ENCODE peak calls at places on chromosomes 16 and 17, in seven cellular contexts. One of them, this sample, is unnamed.

GRCh38 chr17:47868134-47868533 is 17.2 kb upstream of the SP6 start:
- DNase-seq in stimulated activated naive B cell treated with anti-CD40 and anti-IgM and Interleukin-4, amounts not matched to agents 10 μg/mL and 1 μg/mL and 100 μg/mL, for 72 hours: no peak
- DNase-seq in heart left ventricle: no peak
- DNase-seq in AG09309: no peak
- DNase-seq in activated CD4-positive, alpha-beta T cell treated with anti-CD3 and anti-CD28 coated beads for 48 hours: no peak
- DNase-seq in HFF-Myc: no peak
- DNase-seq in AG20443: no peak
- DNase-seq in this sample: no peak

GRCh38 chr16:23432176-23433128 is 20.5 kb downstream of the COG7 start:
- DNase-seq in stimulated activated naive B cell treated with anti-CD40 and anti-IgM and Interleukin-4, amounts not matched to agents 10 μg/mL and 1 μg/mL and 100 μg/mL, for 72 hours: no peak
- DNase-seq in heart left ventricle: no peak
- DNase-seq in AG09309: no peak
- DNase-seq in activated CD4-positive, alpha-beta T cell treated with anti-CD3 and anti-CD28 coated beads for 48 hours: no peak
- DNase-seq in HFF-Myc: no peak
- DNase-seq in AG20443: no peak
- DNase-seq in this sample: no peak

GRCh38 chr16:30565526-30565925 is 6.0 kb downstream of the ZNF688 start:
- DNase-seq in stimulated activated naive B cell treated with anti-CD40 and anti-IgM and Interleukin-4, amounts not matched to agents 10 μg/mL and 1 μg/mL and 100 μg/mL, for 72 hours: no peak
- DNase-seq in heart left ventricle: no peak
- DNase-seq in AG09309: no peak
- DNase-seq in activated CD4-positive, alpha-beta T cell treated with anti-CD3 and anti-CD28 coated beads for 48 hours: no peak
- DNase-seq in HFF-Myc: no peak
- DNase-seq in AG20443: no peak
- DNase-seq in this sample: no peak

GRCh38 chr16:55271945-55272513 is 52.0 kb upstream of the IRX6 start:
- DNase-seq in stimulated activated naive B cell treated with anti-CD40 and anti-IgM and Interleukin-4, amounts not matched to agents 10 μg/mL and 1 μg/mL and 100 μg/mL, for 72 hours: no peak
- DNase-seq in heart left ventricle: peak; percentile 23
- DNase-seq in AG09309: no peak
- DNase-seq in activated CD4-positive, alpha-beta T cell treated with anti-CD3 and anti-CD28 coated beads for 48 hours: no peak
- DNase-seq in HFF-Myc: no peak
- DNase-seq in AG20443: no peak
- DNase-seq in this sample: no peak

GRCh38 chr17:41687828-41688640 is 651 bp upstream of the EIF1 start:
- DNase-seq in stimulated activated naive B cell treated with anti-CD40 and anti-IgM and Interleukin-4, amounts not matched to agents 10 μg/mL and 1 μg/mL and 100 μg/mL, for 72 hours: no peak
- DNase-seq in heart left ventricle: peak; percentile 49
- DNase-seq in AG09309: no peak
- DNase-seq in activated CD4-positive, alpha-beta T cell treated with anti-CD3 and anti-CD28 coated beads for 48 hours: peak; percentile 63
- DNase-seq in HFF-Myc: no peak
- DNase-seq in AG20443: no peak
- DNase-seq in this sample: peak; percentile 74

GRCh38 chr16:31149332-31149731 is 534 bp downstream of the PRSS36 start:
- DNase-seq in stimulated activated naive B cell treated with anti-CD40 and anti-IgM and Interleukin-4, amounts not matched to agents 10 μg/mL and 1 μg/mL and 100 μg/mL, for 72 hours: no peak
- DNase-seq in heart left ventricle: no peak
- DNase-seq in AG09309: no peak
- DNase-seq in activated CD4-positive, alpha-beta T cell treated with anti-CD3 and anti-CD28 coated beads for 48 hours: no peak
- DNase-seq in HFF-Myc: no peak
- DNase-seq in AG20443: no peak
- DNase-seq in this sample: no peak

GRCh38 chr17:77882481-77883212 is 75.9 kb upstream of the TNRC6C start:
- DNase-seq in stimulated activated naive B cell treated with anti-CD40 and anti-IgM and Interleukin-4, amounts not matched to agents 10 μg/mL and 1 μg/mL and 100 μg/mL, for 72 hours: peak; percentile 67
- DNase-seq in heart left ventricle: peak; percentile 77
- DNase-seq in AG09309: no peak
- DNase-seq in activated CD4-positive, alpha-beta T cell treated with anti-CD3 and anti-CD28 coated beads for 48 hours: peak; percentile 80
- DNase-seq in HFF-Myc: no peak
- DNase-seq in AG20443: peak; percentile 60
- DNase-seq in this sample: peak; percentile 84

GRCh38 chr16:80619824-80620223 is 79.0 kb downstream of the DYNLRB2 start:
- DNase-seq in stimulated activated naive B cell treated with anti-CD40 and anti-IgM and Interleukin-4, amounts not matched to agents 10 μg/mL and 1 μg/mL and 100 μg/mL, for 72 hours: no peak
- DNase-seq in heart left ventricle: no peak
- DNase-seq in AG09309: no peak
- DNase-seq in activated CD4-positive, alpha-beta T cell treated with anti-CD3 and anti-CD28 coated beads for 48 hours: no peak
- DNase-seq in HFF-Myc: no peak
- DNase-seq in AG20443: no peak
- DNase-seq in this sample: no peak

GRCh38 chr16:75288596-75289120 is 37.2 kb upstream of the BCAR1 start:
- DNase-seq in stimulated activated naive B cell treated with anti-CD40 and anti-IgM and Interleukin-4, amounts not matched to agents 10 μg/mL and 1 μg/mL and 100 μg/mL, for 72 hours: peak; percentile 18
- DNase-seq in heart left ventricle: no peak
- DNase-seq in AG09309: no peak
- DNase-seq in activated CD4-positive, alpha-beta T cell treated with anti-CD3 and anti-CD28 coated beads for 48 hours: peak; percentile 81
- DNase-seq in HFF-Myc: no peak
- DNase-seq in AG20443: no peak
- DNase-seq in this sample: peak; percentile 70